ENCODE peak calls at places on chromosomes 2 and 18, in eight cellular contexts. Y is CD8-positive, alpha-beta T cell; Z is thoracic aorta; D is spleen; X is stomach; A is breast epithelium; B is AG10803; O is AG04450. H is an unnamed sample.
A peak's percentile ranks its signal among the peaks of the same experiment; 100 is the strongest.

GRCh38 chr2:233414777-233415570 is 60.7 kb downstream of the DGKD start:
- DNase-seq in Z (peak; percentile 34), O (no peak), A (no peak), X (peak; percentile 65), Y (peak; percentile 43), D (no peak), B (peak; percentile 39), H (no peak)

GRCh38 chr18:26482567-26482966 is 65.8 kb downstream of the KCTD1 start:
- DNase-seq in A (no peak), X (no peak), Y (no peak), B (no peak), O (no peak), D (no peak), Z (no peak), H (no peak)

GRCh38 chr18:22709288-22710060 is 223.7 kb upstream of the RBBP8 start:
- DNase-seq in O (no peak), Z (no peak), Y (no peak), B (peak; percentile 45), A (no peak), D (no peak), X (no peak), H (no peak)

GRCh38 chr18:7890078-7890477 is 323.0 kb downstream of the PTPRM start:
- DNase-seq in B (no peak), O (no peak), D (no peak), Z (no peak), A (no peak), Y (no peak), X (no peak), H (no peak)

GRCh38 chr2:175744000-175744399 is 258.1 kb downstream of the LNPK start:
- DNase-seq in X (no peak), Z (no peak), Y (no peak), D (no peak), A (no peak), O (no peak), B (no peak), H (no peak)

GRCh38 chr2:107313316-107313715 is 427.3 kb upstream of the ST6GAL2 start:
- DNase-seq in B (no peak), Y (no peak), D (no peak), X (no peak), A (no peak), Z (no peak), O (no peak), H (no peak)

GRCh38 chr2:101655941-101656422 is 41.5 kb upstream of the MAP4K4 start:
- DNase-seq in Z (peak; percentile 7), X (no peak), B (peak; percentile 69), D (no peak), O (peak; percentile 45), Y (no peak), A (no peak), H (no peak)

GRCh38 chr2:168525741-168526140 is 69.7 kb downstream of the CERS6 start:
- DNase-seq in Y (no peak), X (no peak), D (no peak), Z (no peak), A (no peak), O (no peak), B (no peak), H (no peak)

GRCh38 chr18:10354241-10354811 is 100.1 kb upstream of the APCDD1 start:
- DNase-seq in B (peak; percentile 17), A (no peak), X (no peak), Y (no peak), O (no peak), D (no peak), Z (no peak), H (no peak)

GRCh38 chr2:217837001-217837491 is 165.7 kb downstream of the TNS1 start:
- DNase-seq in Z (peak; percentile 56), X (peak; percentile 52), A (no peak), B (peak; percentile 93), O (no peak), D (no peak), Y (no peak), H (peak; percentile 81)

GRCh38 chr2:72176281-72176680 is 28.6 kb upstream of the CYP26B1 start:
- DNase-seq in B (no peak), A (no peak), X (no peak), D (no peak), Y (no peak), Z (no peak), O (no peak), H (no peak)

GRCh38 chr2:239521518-239521815 is 120.6 kb upstream of the HDAC4 start:
- DNase-seq in A (no peak), B (no peak), O (no peak), Y (no peak), Z (no peak), X (no peak), D (peak; percentile 59), H (no peak)

GRCh38 chr2:31335921-31336570 is 78.5 kb downstream of the XDH start:
- DNase-seq in X (no peak), D (no peak), B (peak; percentile 86), Z (no peak), A (no peak), O (peak; percentile 34), Y (no peak), H (no peak)

GRCh38 chr2:36706451-36706850 is 9.9 kb downstream of the VIT start:
- DNase-seq in Y (no peak), O (no peak), A (no peak), D (no peak), X (no peak), Z (no peak), B (peak; percentile 38), H (no peak)

GRCh38 chr18:22822024-22822423 is 111.1 kb upstream of the RBBP8 start:
- DNase-seq in B (peak; percentile 71), O (no peak), Z (no peak), Y (no peak), X (no peak), A (no peak), D (no peak), H (peak; percentile 41)

GRCh38 chr2:144541411-144541810 is 21.5 kb upstream of the ZEB2 start:
- DNase-seq in Y (no peak), A (no peak), Z (no peak), B (no peak), O (no peak), X (no peak), D (no peak), H (no peak)

GRCh38 chr2:144535300-144535699 is 15.4 kb upstream of the ZEB2 start:
- DNase-seq in B (no peak), D (no peak), X (no peak), Z (no peak), Y (no peak), A (no peak), O (no peak), H (no peak)

GRCh38 chr2:144544053-144544452 is 24.1 kb upstream of the ZEB2 start:
- DNase-seq in Z (no peak), X (no peak), Y (no peak), O (no peak), A (no peak), D (no peak), B (no peak), H (no peak)

DNA sequence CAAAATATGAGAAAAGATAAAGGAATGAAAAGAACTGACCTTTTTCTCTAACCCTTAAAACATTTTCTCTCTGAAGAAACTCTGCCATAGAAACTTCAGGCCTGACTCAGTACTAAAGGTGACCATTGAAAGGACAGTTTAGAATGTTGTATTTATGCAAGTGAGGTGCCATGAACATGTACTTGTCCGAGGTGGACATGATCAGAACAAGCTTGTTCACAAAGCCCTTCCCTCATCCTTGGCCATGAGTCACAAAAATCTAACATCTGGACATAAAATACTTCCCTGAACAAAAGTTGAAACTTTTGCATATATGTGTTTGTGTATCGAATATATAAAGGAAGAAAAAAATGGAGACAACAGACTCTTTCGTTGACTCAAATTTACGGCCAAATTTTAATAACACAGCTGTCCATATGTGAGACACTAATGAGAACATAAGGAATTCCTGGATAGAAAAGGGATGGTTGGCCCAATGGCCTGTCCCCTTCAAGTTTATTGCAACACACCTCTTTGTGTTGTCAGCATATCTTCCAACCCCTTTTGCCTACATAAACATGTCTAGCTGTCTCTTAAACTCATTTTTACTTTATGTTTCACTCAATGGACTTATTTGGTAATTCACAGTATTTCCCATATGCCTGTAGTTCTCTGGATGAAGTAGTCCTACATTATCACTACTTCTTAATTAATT is 19.4 kb upstream of the ZEB2 start:
- DNase-seq in B (no peak), X (no peak), D (no peak), Z (no peak), A (no peak), O (no peak), Y (no peak), H (no peak)
- TF ChIP-seq CTCF in B (no peak), X (no peak), D (no peak), Z (no peak), A (no peak), O (no peak), Y (no peak), H (no peak)

DNA sequence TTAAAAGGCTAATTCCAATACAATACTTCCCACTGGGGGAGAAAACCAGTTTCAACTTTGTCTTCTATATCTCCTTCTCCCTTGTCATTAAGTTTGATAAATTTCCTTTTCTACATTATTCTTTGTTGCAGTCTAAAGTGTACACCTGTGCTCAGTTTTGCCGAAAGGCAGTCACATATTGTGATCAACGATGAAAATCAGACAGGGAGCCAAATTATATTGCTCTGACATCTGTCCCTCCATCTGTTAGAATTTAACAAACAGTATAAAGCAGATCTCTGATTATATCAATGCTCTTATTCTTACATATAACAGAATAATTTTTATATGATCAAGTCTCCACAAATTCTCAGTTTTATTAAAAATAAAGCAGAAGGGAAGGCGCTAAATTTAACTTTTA is 496.7 kb downstream of the NRXN1 start:
- DNase-seq in Y (no peak), A (no peak), B (no peak), O (no peak), D (no peak), Z (no peak), X (no peak), H (no peak)
- TF ChIP-seq CTCF in Y (no peak), A (no peak), B (no peak), O (no peak), D (no peak), Z (no peak), X (no peak), H (no peak)

GRCh38 chr2:200616193-200616592 is 30.4 kb downstream of the AOX1 start:
- DNase-seq in D (no peak), B (no peak), A (no peak), Y (no peak), Z (no peak), O (no peak), X (no peak), H (no peak)
- TF ChIP-seq CTCF in D (no peak), B (no peak), A (no peak), Y (no peak), Z (no peak), O (no peak), X (no peak), H (no peak)

DNA sequence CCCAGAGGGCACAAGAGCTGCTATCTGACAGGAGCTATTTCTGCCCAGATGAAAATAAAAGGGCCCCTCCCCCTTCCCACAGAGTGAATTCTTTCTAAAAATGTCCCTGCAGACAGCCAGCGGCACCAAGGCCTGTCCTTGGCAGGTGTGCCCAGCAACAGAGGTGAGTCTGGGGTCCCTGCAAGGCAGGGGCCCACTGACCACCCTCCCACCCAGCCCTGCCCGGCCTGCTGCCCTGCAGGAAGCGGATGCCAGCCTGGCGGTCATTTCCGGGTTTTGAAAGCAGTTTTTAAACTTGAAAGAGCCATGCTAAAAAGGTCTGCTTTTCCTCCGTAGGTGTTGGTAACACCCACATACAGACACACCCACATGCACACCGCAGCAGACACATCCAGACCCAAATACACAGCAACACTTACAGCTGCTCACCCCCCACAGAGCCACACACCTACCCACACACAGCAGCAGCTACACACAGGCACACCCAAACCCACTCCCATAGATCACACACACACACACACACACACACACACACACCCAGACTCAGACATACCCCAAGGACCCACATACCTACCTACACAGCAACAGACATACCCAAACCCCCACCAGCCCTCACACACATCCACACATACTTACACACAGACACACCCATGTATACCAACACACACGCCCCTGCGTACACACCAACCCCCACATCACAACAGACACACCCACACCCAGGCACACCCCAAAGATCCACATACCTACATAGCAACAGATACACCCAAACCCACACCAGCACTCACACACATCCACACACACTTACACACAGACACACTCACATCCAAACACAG is 7.6 kb downstream of the ZFP36L2 start:
- DNase-seq in Z (no peak), O (no peak), B (peak; percentile 29), X (peak; percentile 77), D (peak; percentile 95), Y (peak; percentile 79), A (no peak), H (peak; percentile 81)
- TF ChIP-seq CTCF in Z (no peak), O (no peak), B (no peak), X (no peak), D (no peak), Y (no peak), A (no peak), H (no peak)

H was measured in upper lobe of left lung.